ENCODE peak calls at places on chromosomes 16 and 17, in nine cellular contexts. P, O, Y, Q, J, X, H, T and R are unnamed samples.

GRCh38 chr16:84240455-84240854 is 643 bp upstream of the KCNG4 start:
- DNase-seq in O (no peak), Q (no peak), T (no peak), H (no peak), Y (no peak), J (no peak), P (no peak), X (no peak), R (no peak)

GRCh38 chr16:80743772-80744171 is 60.6 kb downstream of the CDYL2 start:
- DNase-seq in J (no peak), Y (no peak), Q (no peak), O (no peak), X (no peak), P (peak), H (no peak), T (no peak), R (no peak)

GRCh38 chr17:12691173-12691572 is 25.5 kb downstream of the MYOCD start:
- DNase-seq in T (no peak), Y (peak), J (no peak), O (no peak), P (no peak), X (no peak), Q (no peak), H (no peak), R (no peak)

GRCh38 chr16:84294196-84295142 is at the start of gene WFDC1:
- DNase-seq in T (no peak), H (no peak), O (peak), Q (no peak), P (no peak), X (no peak), Y (peak), J (no peak), R (no peak)

GRCh38 chr16:22805326-22805725 is 8.6 kb upstream of the HS3ST2 start:
- DNase-seq in P (no peak), T (no peak), Q (no peak), Y (no peak), X (no peak), O (no peak), H (no peak), J (no peak), R (no peak)

GRCh38 chr17:78396436-78397335 is 18.2 kb downstream of the PGS1 start:
- DNase-seq in H (no peak), P (no peak), O (no peak), Q (no peak), T (no peak), J (no peak), Y (no peak), X (no peak), R (no peak)

GRCh38 chr17:62824290-62825135 is 16.4 kb upstream of the MARCHF10 start:
- DNase-seq in P (no peak), X (no peak), Q (no peak), T (no peak), H (no peak), Y (peak), J (peak), O (no peak), R (no peak)

GRCh38 chr17:32161506-32162365 is 19.4 kb downstream of the RHOT1 start:
- DNase-seq in O (no peak), T (no peak), P (no peak), J (peak), Q (no peak), X (no peak), Y (peak), H (no peak), R (no peak)